ENCODE peak calls at places on chromosomes 5 and 9, in five cellular contexts. One of them, this sample, is unnamed.

GRCh38 chr5:122454522-122454921 is 142.5 kb downstream of the SNCAIP start:
- DNase-seq in mesenchymal stem cell: no peak
- DNase-seq in H9: no peak
- DNase-seq in neuronal stem cell: no peak
- DNase-seq in H1: no peak
- DNase-seq in this sample: no peak

GRCh38 chr9:117720555-117720954 is 16.4 kb downstream of the TLR4 start:
- DNase-seq in mesenchymal stem cell: peak; percentile 25
- DNase-seq in H9: no peak
- DNase-seq in neuronal stem cell: no peak
- DNase-seq in H1: no peak
- DNase-seq in this sample: no peak

GRCh38 chr5:80491296-80491695 is 3.4 kb downstream of the FAM151B start:
- DNase-seq in mesenchymal stem cell: no peak
- DNase-seq in H9: no peak
- DNase-seq in neuronal stem cell: no peak
- DNase-seq in H1: no peak
- DNase-seq in this sample: peak; percentile 55

GRCh38 chr9:36781532-36781931 is 208.8 kb downstream of the MELK start:
- DNase-seq in mesenchymal stem cell: no peak
- DNase-seq in H9: no peak
- DNase-seq in neuronal stem cell: no peak
- DNase-seq in H1: no peak
- DNase-seq in this sample: peak; percentile 52

GRCh38 chr5:25393321-25393720 is 748.5 kb upstream of the CDH10 start:
- DNase-seq in mesenchymal stem cell: no peak
- DNase-seq in H9: no peak
- DNase-seq in neuronal stem cell: no peak
- DNase-seq in H1: no peak
- DNase-seq in this sample: no peak

GRCh38 chr9:88398016-88398415 is 9.8 kb downstream of the SPIN1 start:
- DNase-seq in mesenchymal stem cell: no peak
- DNase-seq in H9: no peak
- DNase-seq in neuronal stem cell: no peak
- DNase-seq in H1: no peak
- DNase-seq in this sample: peak; percentile 35

GRCh38 chr9:18396102-18396728 is 77.7 kb upstream of the ADAMTSL1 start:
- DNase-seq in mesenchymal stem cell: no peak
- DNase-seq in H9: no peak
- DNase-seq in neuronal stem cell: no peak
- DNase-seq in H1: no peak
- DNase-seq in this sample: no peak

GRCh38 chr5:33549982-33550567 is 109.3 kb downstream of the TARS1 start:
- DNase-seq in mesenchymal stem cell: no peak
- DNase-seq in H9: no peak
- DNase-seq in neuronal stem cell: no peak
- DNase-seq in H1: no peak
- DNase-seq in this sample: no peak

GRCh38 chr5:169754737-169755136 is 117.7 kb downstream of the DOCK2 start:
- DNase-seq in mesenchymal stem cell: no peak
- DNase-seq in H9: no peak
- DNase-seq in neuronal stem cell: no peak
- DNase-seq in H1: no peak
- DNase-seq in this sample: no peak

GRCh38 chr5:6078881-6079280 is 299.5 kb downstream of the MED10 start:
- DNase-seq in mesenchymal stem cell: no peak
- DNase-seq in H9: no peak
- DNase-seq in neuronal stem cell: no peak
- DNase-seq in H1: no peak
- DNase-seq in this sample: no peak

GRCh38 chr5:127004721-127005120 is 25.6 kb downstream of the MARCHF3 start:
- DNase-seq in mesenchymal stem cell: no peak
- DNase-seq in H9: no peak
- DNase-seq in neuronal stem cell: no peak
- DNase-seq in H1: no peak
- DNase-seq in this sample: no peak

GRCh38 chr5:169174923-169175322 is 126.0 kb downstream of the SLIT3 start:
- DNase-seq in mesenchymal stem cell: no peak
- DNase-seq in H9: no peak
- DNase-seq in neuronal stem cell: no peak
- DNase-seq in H1: no peak
- DNase-seq in this sample: no peak

GRCh38 chr9:113649054-113649453 is 185.5 kb downstream of the RGS3 start:
- DNase-seq in mesenchymal stem cell: no peak
- DNase-seq in H9: no peak
- DNase-seq in neuronal stem cell: no peak
- DNase-seq in H1: no peak
- DNase-seq in this sample: no peak

GRCh38 chr9:88373018-88373417 is 15.2 kb upstream of the SPIN1 start:
- DNase-seq in mesenchymal stem cell: no peak
- DNase-seq in H9: no peak
- DNase-seq in neuronal stem cell: no peak
- DNase-seq in H1: no peak
- DNase-seq in this sample: no peak

GRCh38 chr5:165630211-165630866 is 2124.9 kb downstream of the MAT2B start:
- DNase-seq in mesenchymal stem cell: peak; percentile 78
- DNase-seq in H9: peak; percentile 78
- DNase-seq in neuronal stem cell: peak; percentile 76
- DNase-seq in H1: peak; percentile 64
- DNase-seq in this sample: peak; percentile 12

GRCh38 chr5:15757103-15757502 is 257.1 kb downstream of the FBXL7 start:
- DNase-seq in mesenchymal stem cell: peak; percentile 20
- DNase-seq in H9: no peak
- DNase-seq in neuronal stem cell: no peak
- DNase-seq in H1: no peak
- DNase-seq in this sample: peak; percentile 24

GRCh38 chr5:36505021-36505420 is 101.4 kb upstream of the SLC1A3 start:
- DNase-seq in mesenchymal stem cell: no peak
- DNase-seq in H9: no peak
- DNase-seq in neuronal stem cell: no peak
- DNase-seq in H1: no peak
- DNase-seq in this sample: no peak

GRCh38 chr5:172322028-172322965 is 38.7 kb upstream of the UBTD2 start:
- DNase-seq in mesenchymal stem cell: no peak
- DNase-seq in H9: no peak
- DNase-seq in neuronal stem cell: no peak
- DNase-seq in H1: no peak
- DNase-seq in this sample: no peak

GRCh38 chr9:132144708-132145365 is 17.0 kb upstream of the NTNG2 start:
- DNase-seq in mesenchymal stem cell: peak; percentile 59
- DNase-seq in H9: no peak
- DNase-seq in neuronal stem cell: no peak
- DNase-seq in H1: no peak
- DNase-seq in this sample: no peak

GRCh38 chr5:168798065-168799023 is 219.2 kb upstream of the PANK3 start:
- DNase-seq in mesenchymal stem cell: no peak
- DNase-seq in H9: no peak
- DNase-seq in neuronal stem cell: no peak
- DNase-seq in H1: no peak
- DNase-seq in this sample: no peak

GRCh38 chr9:116238225-116238624 is 84.6 kb downstream of the PAPPA start:
- DNase-seq in mesenchymal stem cell: peak; percentile 86
- DNase-seq in H9: no peak
- DNase-seq in neuronal stem cell: no peak
- DNase-seq in H1: no peak
- DNase-seq in this sample: peak; percentile 79

GRCh38 chr5:157115012-157115411 is 6.2 kb upstream of the HAVCR2 start:
- DNase-seq in mesenchymal stem cell: no peak
- DNase-seq in H9: no peak
- DNase-seq in neuronal stem cell: no peak
- DNase-seq in H1: no peak
- DNase-seq in this sample: no peak

GRCh38 chr9:112831281-112831851 is 59.3 kb downstream of the SLC46A2 start:
- DNase-seq in mesenchymal stem cell: no peak
- DNase-seq in H9: no peak
- DNase-seq in neuronal stem cell: no peak
- DNase-seq in H1: no peak
- DNase-seq in this sample: no peak

GRCh38 chr5:135505973-135506372 is 29.8 kb downstream of the NEUROG1 start:
- DNase-seq in mesenchymal stem cell: no peak
- DNase-seq in H9: no peak
- DNase-seq in neuronal stem cell: no peak
- DNase-seq in H1: no peak
- DNase-seq in this sample: no peak

GRCh38 chr5:41325074-41325473 is 111.7 kb upstream of the C6 start:
- DNase-seq in mesenchymal stem cell: no peak
- DNase-seq in H9: no peak
- DNase-seq in neuronal stem cell: no peak
- DNase-seq in H1: no peak
- DNase-seq in this sample: no peak

GRCh38 chr5:72314571-72315172 is 5.4 kb downstream of the MRPS27 start:
- DNase-seq in mesenchymal stem cell: peak; percentile 57
- DNase-seq in H9: no peak
- DNase-seq in neuronal stem cell: no peak
- DNase-seq in H1: no peak
- DNase-seq in this sample: no peak

GRCh38 chr5:92907914-92908606 is 673.0 kb downstream of the NR2F1-AS1 start:
- DNase-seq in mesenchymal stem cell: peak; percentile 79
- DNase-seq in H9: no peak
- DNase-seq in neuronal stem cell: no peak
- DNase-seq in H1: no peak
- DNase-seq in this sample: no peak

GRCh38 chr9:26166537-26166936 is 488.3 kb upstream of the TUSC1 start:
- DNase-seq in mesenchymal stem cell: no peak
- DNase-seq in H9: no peak
- DNase-seq in neuronal stem cell: no peak
- DNase-seq in H1: no peak
- DNase-seq in this sample: no peak

GRCh38 chr5:93381057-93381456 is 200.0 kb downstream of the NR2F1-AS1 start:
- DNase-seq in mesenchymal stem cell: no peak
- DNase-seq in H9: no peak
- DNase-seq in neuronal stem cell: no peak
- DNase-seq in H1: no peak
- DNase-seq in this sample: no peak

GRCh38 chr9:78967557-78968212 is 604.1 kb upstream of the TLE4 start:
- DNase-seq in mesenchymal stem cell: no peak
- DNase-seq in H9: no peak
- DNase-seq in neuronal stem cell: no peak
- DNase-seq in H1: no peak
- DNase-seq in this sample: no peak

GRCh38 chr5:57370376-57370775 is 112.2 kb downstream of the ACTBL2 start:
- DNase-seq in mesenchymal stem cell: no peak
- DNase-seq in H9: no peak
- DNase-seq in neuronal stem cell: no peak
- DNase-seq in H1: no peak
- DNase-seq in this sample: no peak

GRCh38 chr5:57366744-57367143 is 115.9 kb downstream of the ACTBL2 start:
- DNase-seq in mesenchymal stem cell: peak; percentile 39
- DNase-seq in H9: no peak
- DNase-seq in neuronal stem cell: no peak
- DNase-seq in H1: no peak
- DNase-seq in this sample: peak; percentile 32

DNA sequence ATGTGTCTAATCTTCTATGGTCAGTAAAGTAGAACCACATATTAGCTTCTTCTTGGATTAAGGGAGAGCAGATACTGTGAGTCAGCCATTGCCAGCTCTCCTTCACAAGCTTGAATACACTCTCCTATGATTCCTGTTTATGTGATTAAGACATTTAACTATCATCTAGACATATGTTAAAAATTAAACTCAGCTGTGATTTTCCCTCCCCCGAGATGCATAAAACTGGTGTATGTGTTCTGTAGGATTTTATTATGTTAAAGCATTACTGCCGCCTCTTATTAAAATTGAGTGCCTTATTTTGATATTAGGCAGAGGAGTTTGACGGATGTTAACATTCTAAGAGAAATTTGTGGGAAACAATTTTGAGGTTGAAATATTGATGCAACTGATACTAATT is 114.6 kb downstream of the ACTBL2 start:
- DNase-seq in mesenchymal stem cell: no peak
- DNase-seq in H9: no peak
- DNase-seq in neuronal stem cell: no peak
- DNase-seq in H1: no peak
- DNase-seq in this sample: no peak
- H2BK120ac ChIP-seq in mesenchymal stem cell: no peak overlapping the region
- H2BK120ac ChIP-seq in H9: no peak overlapping the region
- H2BK120ac ChIP-seq in neuronal stem cell: no peak overlapping the region
- H2BK120ac ChIP-seq in H1: no peak overlapping the region
- H2BK120ac ChIP-seq in this sample: no peak overlapping the region

GRCh38 chr9:130433947-130434262 is 10.9 kb upstream of the ASS1 start:
- DNase-seq in mesenchymal stem cell: no peak
- DNase-seq in H9: no peak
- DNase-seq in neuronal stem cell: no peak
- DNase-seq in H1: no peak
- DNase-seq in this sample: peak; percentile 23
- H2BK12ac ChIP-seq in mesenchymal stem cell: no peak overlapping the region
- H2BK12ac ChIP-seq in H9: no peak overlapping the region
- H2BK12ac ChIP-seq in neuronal stem cell: peak overlapping the region; percentile 77
- H2BK12ac ChIP-seq in H1: no peak overlapping the region
- H2BK12ac ChIP-seq in this sample: no peak overlapping the region

DNA sequence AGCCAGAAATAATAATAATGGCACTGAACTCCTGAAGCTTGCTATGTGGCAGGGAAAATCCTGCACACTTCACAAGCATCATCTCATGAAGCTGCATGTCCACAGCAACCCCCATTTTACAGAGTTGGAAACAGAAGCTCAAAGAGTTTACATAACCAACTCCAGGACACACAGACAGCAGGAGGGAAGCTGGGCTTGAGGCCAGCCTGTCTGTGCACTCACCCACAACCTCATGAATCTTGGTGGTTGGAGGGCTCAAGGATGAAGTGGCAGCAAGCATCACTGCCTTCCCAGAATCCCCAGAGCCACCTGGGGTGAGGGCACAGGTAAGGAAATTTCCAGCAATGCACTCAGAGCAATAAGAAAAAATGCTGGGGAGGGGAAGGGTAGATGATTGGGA is 111.4 kb downstream of the GABBR2 start:
- DNase-seq in mesenchymal stem cell: no peak
- DNase-seq in H9: no peak
- DNase-seq in neuronal stem cell: no peak
- DNase-seq in H1: no peak
- DNase-seq in this sample: no peak
- H4K91ac ChIP-seq in mesenchymal stem cell: no peak overlapping the region
- H4K91ac ChIP-seq in H9: no peak overlapping the region
- H4K91ac ChIP-seq in neuronal stem cell: no peak overlapping the region
- H4K91ac ChIP-seq in H1: no peak overlapping the region
- H4K91ac ChIP-seq in this sample: no peak overlapping the region

DNA sequence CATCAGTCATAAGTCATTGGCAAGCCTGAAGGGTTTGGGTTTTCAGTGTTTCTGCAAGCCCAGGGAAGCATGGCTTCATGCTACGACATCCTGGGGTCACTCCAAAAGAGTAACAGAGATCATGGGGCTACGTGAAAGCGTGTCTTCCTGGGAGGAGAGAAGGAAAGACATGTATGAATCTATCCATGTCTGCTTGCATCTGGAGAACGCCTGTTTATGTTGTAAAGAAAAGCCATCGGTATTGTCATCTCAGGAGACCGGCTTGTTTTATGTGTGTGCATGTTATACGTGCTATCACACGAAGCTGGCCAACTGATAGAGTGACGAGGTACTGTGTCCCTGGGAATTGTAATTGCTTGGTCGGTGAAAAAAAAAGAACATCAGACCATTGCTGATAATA is 460 bp upstream of the CDH6 start:
- DNase-seq in mesenchymal stem cell: no peak
- DNase-seq in H9: no peak
- DNase-seq in neuronal stem cell: no peak
- DNase-seq in H1: no peak
- DNase-seq in this sample: no peak
- H2BK120ac ChIP-seq in mesenchymal stem cell: no peak overlapping the region
- H2BK120ac ChIP-seq in H9: no peak overlapping the region
- H2BK120ac ChIP-seq in neuronal stem cell: no peak overlapping the region
- H2BK120ac ChIP-seq in H1: no peak overlapping the region
- H2BK120ac ChIP-seq in this sample: no peak overlapping the region

GRCh38 chr9:33473216-33473615 is 508 bp downstream of the NOL6 start:
- DNase-seq in mesenchymal stem cell: no peak
- DNase-seq in H9: no peak
- DNase-seq in neuronal stem cell: no peak
- DNase-seq in H1: no peak
- DNase-seq in this sample: peak; percentile 10
- H2BK12ac ChIP-seq in mesenchymal stem cell: no peak overlapping the region
- H2BK12ac ChIP-seq in H9: no peak overlapping the region
- H2BK12ac ChIP-seq in neuronal stem cell: no peak overlapping the region
- H2BK12ac ChIP-seq in H1: no peak overlapping the region
- H2BK12ac ChIP-seq in this sample: no peak overlapping the region